ENCODE peak calls at places on chromosomes 5 and 9, in nine cellular contexts. One of them, this sample, is unnamed.
A peak's percentile ranks its signal among the peaks of the same experiment; 100 is the strongest.

GRCh38 chr9:116411506-116411905 is 257.9 kb downstream of the PAPPA start:
- DNase-seq in OCI-LY7: no peak
- DNase-seq in activated T-helper 1 cell treated with anti-CD3 and anti-CD28 coated beads, Interleukin-12 subunit alpha, Interleukin-12 subunit beta, Interleukin-2, Interleukin-4 antibody, amounts not matched to agents 30 ng/mL and 10 ng/mL and 1 ng/mL, durations not matched to agents 14 hours and 24 hours and 36 hours: no peak
- DNase-seq in PC-3: no peak
- DNase-seq in activated CD8-positive, alpha-beta T cell treated with anti-CD3 and anti-CD28 coated beads, Interleukin-2, amount 10 ng/mL, durations not matched to agents 7 days and 5 days: no peak
- DNase-seq in amygdala: no peak
- DNase-seq in activated CD4-positive, alpha-beta T cell treated with anti-CD3 and anti-CD28 coated beads, Interleukin-2, amount 10 ng/mL, durations not matched to agents 7 days and 5 days: no peak
- DNase-seq in iPS-NIHi11: no peak
- DNase-seq in naive B cell: no peak
- DNase-seq in this sample: no peak

GRCh38 chr5:80579050-80579449 is 9.0 kb upstream of the ANKRD34B start:
- DNase-seq in OCI-LY7: no peak
- DNase-seq in activated T-helper 1 cell treated with anti-CD3 and anti-CD28 coated beads, Interleukin-12 subunit alpha, Interleukin-12 subunit beta, Interleukin-2, Interleukin-4 antibody, amounts not matched to agents 30 ng/mL and 10 ng/mL and 1 ng/mL, durations not matched to agents 14 hours and 24 hours and 36 hours: no peak
- DNase-seq in PC-3: no peak
- DNase-seq in activated CD8-positive, alpha-beta T cell treated with anti-CD3 and anti-CD28 coated beads, Interleukin-2, amount 10 ng/mL, durations not matched to agents 7 days and 5 days: no peak
- DNase-seq in amygdala: no peak
- DNase-seq in activated CD4-positive, alpha-beta T cell treated with anti-CD3 and anti-CD28 coated beads, Interleukin-2, amount 10 ng/mL, durations not matched to agents 7 days and 5 days: no peak
- DNase-seq in iPS-NIHi11: no peak
- DNase-seq in naive B cell: no peak
- DNase-seq in this sample: no peak

GRCh38 chr5:160968480-160968879 is 116.5 kb upstream of the ATP10B start:
- DNase-seq in OCI-LY7: no peak
- DNase-seq in activated T-helper 1 cell treated with anti-CD3 and anti-CD28 coated beads, Interleukin-12 subunit alpha, Interleukin-12 subunit beta, Interleukin-2, Interleukin-4 antibody, amounts not matched to agents 30 ng/mL and 10 ng/mL and 1 ng/mL, durations not matched to agents 14 hours and 24 hours and 36 hours: no peak
- DNase-seq in PC-3: no peak
- DNase-seq in activated CD8-positive, alpha-beta T cell treated with anti-CD3 and anti-CD28 coated beads, Interleukin-2, amount 10 ng/mL, durations not matched to agents 7 days and 5 days: no peak
- DNase-seq in amygdala: no peak
- DNase-seq in activated CD4-positive, alpha-beta T cell treated with anti-CD3 and anti-CD28 coated beads, Interleukin-2, amount 10 ng/mL, durations not matched to agents 7 days and 5 days: no peak
- DNase-seq in iPS-NIHi11: no peak
- DNase-seq in naive B cell: no peak
- DNase-seq in this sample: no peak

GRCh38 chr5:51471642-51472041 is 88.4 kb downstream of the ISL1 start:
- DNase-seq in OCI-LY7: no peak
- DNase-seq in activated T-helper 1 cell treated with anti-CD3 and anti-CD28 coated beads, Interleukin-12 subunit alpha, Interleukin-12 subunit beta, Interleukin-2, Interleukin-4 antibody, amounts not matched to agents 30 ng/mL and 10 ng/mL and 1 ng/mL, durations not matched to agents 14 hours and 24 hours and 36 hours: no peak
- DNase-seq in PC-3: no peak
- DNase-seq in activated CD8-positive, alpha-beta T cell treated with anti-CD3 and anti-CD28 coated beads, Interleukin-2, amount 10 ng/mL, durations not matched to agents 7 days and 5 days: no peak
- DNase-seq in amygdala: no peak
- DNase-seq in activated CD4-positive, alpha-beta T cell treated with anti-CD3 and anti-CD28 coated beads, Interleukin-2, amount 10 ng/mL, durations not matched to agents 7 days and 5 days: no peak
- DNase-seq in iPS-NIHi11: no peak
- DNase-seq in naive B cell: no peak
- DNase-seq in this sample: no peak

GRCh38 chr9:98039474-98040072 is 17.0 kb upstream of the NANS start:
- DNase-seq in OCI-LY7: peak; percentile 24
- DNase-seq in activated T-helper 1 cell treated with anti-CD3 and anti-CD28 coated beads, Interleukin-12 subunit alpha, Interleukin-12 subunit beta, Interleukin-2, Interleukin-4 antibody, amounts not matched to agents 30 ng/mL and 10 ng/mL and 1 ng/mL, durations not matched to agents 14 hours and 24 hours and 36 hours: no peak
- DNase-seq in PC-3: no peak
- DNase-seq in activated CD8-positive, alpha-beta T cell treated with anti-CD3 and anti-CD28 coated beads, Interleukin-2, amount 10 ng/mL, durations not matched to agents 7 days and 5 days: no peak
- DNase-seq in amygdala: no peak
- DNase-seq in activated CD4-positive, alpha-beta T cell treated with anti-CD3 and anti-CD28 coated beads, Interleukin-2, amount 10 ng/mL, durations not matched to agents 7 days and 5 days: no peak
- DNase-seq in iPS-NIHi11: no peak
- DNase-seq in naive B cell: no peak
- DNase-seq in this sample: no peak

GRCh38 chr9:77926314-77926959 is 105.2 kb downstream of the GNAQ start:
- DNase-seq in OCI-LY7: no peak
- DNase-seq in activated T-helper 1 cell treated with anti-CD3 and anti-CD28 coated beads, Interleukin-12 subunit alpha, Interleukin-12 subunit beta, Interleukin-2, Interleukin-4 antibody, amounts not matched to agents 30 ng/mL and 10 ng/mL and 1 ng/mL, durations not matched to agents 14 hours and 24 hours and 36 hours: no peak
- DNase-seq in PC-3: peak; percentile 69
- DNase-seq in activated CD8-positive, alpha-beta T cell treated with anti-CD3 and anti-CD28 coated beads, Interleukin-2, amount 10 ng/mL, durations not matched to agents 7 days and 5 days: no peak
- DNase-seq in amygdala: no peak
- DNase-seq in activated CD4-positive, alpha-beta T cell treated with anti-CD3 and anti-CD28 coated beads, Interleukin-2, amount 10 ng/mL, durations not matched to agents 7 days and 5 days: no peak
- DNase-seq in iPS-NIHi11: no peak
- DNase-seq in naive B cell: no peak
- DNase-seq in this sample: no peak

GRCh38 chr5:60386398-60386797 is 313.6 kb downstream of the DEPDC1B start:
- DNase-seq in OCI-LY7: no peak
- DNase-seq in activated T-helper 1 cell treated with anti-CD3 and anti-CD28 coated beads, Interleukin-12 subunit alpha, Interleukin-12 subunit beta, Interleukin-2, Interleukin-4 antibody, amounts not matched to agents 30 ng/mL and 10 ng/mL and 1 ng/mL, durations not matched to agents 14 hours and 24 hours and 36 hours: no peak
- DNase-seq in PC-3: no peak
- DNase-seq in activated CD8-positive, alpha-beta T cell treated with anti-CD3 and anti-CD28 coated beads, Interleukin-2, amount 10 ng/mL, durations not matched to agents 7 days and 5 days: no peak
- DNase-seq in amygdala: no peak
- DNase-seq in activated CD4-positive, alpha-beta T cell treated with anti-CD3 and anti-CD28 coated beads, Interleukin-2, amount 10 ng/mL, durations not matched to agents 7 days and 5 days: no peak
- DNase-seq in iPS-NIHi11: no peak
- DNase-seq in naive B cell: no peak
- DNase-seq in this sample: no peak

GRCh38 chr9:18604971-18605370 is 131.0 kb downstream of the ADAMTSL1 start:
- DNase-seq in OCI-LY7: no peak
- DNase-seq in activated T-helper 1 cell treated with anti-CD3 and anti-CD28 coated beads, Interleukin-12 subunit alpha, Interleukin-12 subunit beta, Interleukin-2, Interleukin-4 antibody, amounts not matched to agents 30 ng/mL and 10 ng/mL and 1 ng/mL, durations not matched to agents 14 hours and 24 hours and 36 hours: no peak
- DNase-seq in PC-3: no peak
- DNase-seq in activated CD8-positive, alpha-beta T cell treated with anti-CD3 and anti-CD28 coated beads, Interleukin-2, amount 10 ng/mL, durations not matched to agents 7 days and 5 days: no peak
- DNase-seq in amygdala: no peak
- DNase-seq in activated CD4-positive, alpha-beta T cell treated with anti-CD3 and anti-CD28 coated beads, Interleukin-2, amount 10 ng/mL, durations not matched to agents 7 days and 5 days: no peak
- DNase-seq in iPS-NIHi11: no peak
- DNase-seq in naive B cell: no peak
- DNase-seq in this sample: no peak

GRCh38 chr9:120710110-120710981 is 3.9 kb downstream of the MEGF9 start:
- DNase-seq in OCI-LY7: peak; percentile 60
- DNase-seq in activated T-helper 1 cell treated with anti-CD3 and anti-CD28 coated beads, Interleukin-12 subunit alpha, Interleukin-12 subunit beta, Interleukin-2, Interleukin-4 antibody, amounts not matched to agents 30 ng/mL and 10 ng/mL and 1 ng/mL, durations not matched to agents 14 hours and 24 hours and 36 hours: peak; percentile 27
- DNase-seq in PC-3: peak; percentile 50
- DNase-seq in activated CD8-positive, alpha-beta T cell treated with anti-CD3 and anti-CD28 coated beads, Interleukin-2, amount 10 ng/mL, durations not matched to agents 7 days and 5 days: peak; percentile 39
- DNase-seq in amygdala: no peak
- DNase-seq in activated CD4-positive, alpha-beta T cell treated with anti-CD3 and anti-CD28 coated beads, Interleukin-2, amount 10 ng/mL, durations not matched to agents 7 days and 5 days: peak; percentile 44
- DNase-seq in iPS-NIHi11: no peak
- DNase-seq in naive B cell: peak; percentile 48
- DNase-seq in this sample: no peak

GRCh38 chr5:75611324-75612210 is at the start of gene ANKDD1B:
- DNase-seq in OCI-LY7: no peak
- DNase-seq in activated T-helper 1 cell treated with anti-CD3 and anti-CD28 coated beads, Interleukin-12 subunit alpha, Interleukin-12 subunit beta, Interleukin-2, Interleukin-4 antibody, amounts not matched to agents 30 ng/mL and 10 ng/mL and 1 ng/mL, durations not matched to agents 14 hours and 24 hours and 36 hours: no peak
- DNase-seq in PC-3: peak; percentile 83
- DNase-seq in activated CD8-positive, alpha-beta T cell treated with anti-CD3 and anti-CD28 coated beads, Interleukin-2, amount 10 ng/mL, durations not matched to agents 7 days and 5 days: no peak
- DNase-seq in amygdala: no peak
- DNase-seq in activated CD4-positive, alpha-beta T cell treated with anti-CD3 and anti-CD28 coated beads, Interleukin-2, amount 10 ng/mL, durations not matched to agents 7 days and 5 days: no peak
- DNase-seq in iPS-NIHi11: peak; percentile 54
- DNase-seq in naive B cell: no peak
- DNase-seq in this sample: peak; percentile 31

GRCh38 chr9:127194881-127195713 is 69.5 kb upstream of the GARNL3 start:
- DNase-seq in OCI-LY7: no peak
- DNase-seq in activated T-helper 1 cell treated with anti-CD3 and anti-CD28 coated beads, Interleukin-12 subunit alpha, Interleukin-12 subunit beta, Interleukin-2, Interleukin-4 antibody, amounts not matched to agents 30 ng/mL and 10 ng/mL and 1 ng/mL, durations not matched to agents 14 hours and 24 hours and 36 hours: no peak
- DNase-seq in PC-3: peak; percentile 80
- DNase-seq in activated CD8-positive, alpha-beta T cell treated with anti-CD3 and anti-CD28 coated beads, Interleukin-2, amount 10 ng/mL, durations not matched to agents 7 days and 5 days: no peak
- DNase-seq in amygdala: no peak
- DNase-seq in activated CD4-positive, alpha-beta T cell treated with anti-CD3 and anti-CD28 coated beads, Interleukin-2, amount 10 ng/mL, durations not matched to agents 7 days and 5 days: no peak
- DNase-seq in iPS-NIHi11: peak; percentile 47
- DNase-seq in naive B cell: no peak
- DNase-seq in this sample: no peak

GRCh38 chr5:119379929-119380328 is 24.1 kb downstream of the TNFAIP8 start:
- DNase-seq in OCI-LY7: no peak
- DNase-seq in activated T-helper 1 cell treated with anti-CD3 and anti-CD28 coated beads, Interleukin-12 subunit alpha, Interleukin-12 subunit beta, Interleukin-2, Interleukin-4 antibody, amounts not matched to agents 30 ng/mL and 10 ng/mL and 1 ng/mL, durations not matched to agents 14 hours and 24 hours and 36 hours: no peak
- DNase-seq in PC-3: no peak
- DNase-seq in activated CD8-positive, alpha-beta T cell treated with anti-CD3 and anti-CD28 coated beads, Interleukin-2, amount 10 ng/mL, durations not matched to agents 7 days and 5 days: no peak
- DNase-seq in amygdala: no peak
- DNase-seq in activated CD4-positive, alpha-beta T cell treated with anti-CD3 and anti-CD28 coated beads, Interleukin-2, amount 10 ng/mL, durations not matched to agents 7 days and 5 days: no peak
- DNase-seq in iPS-NIHi11: no peak
- DNase-seq in naive B cell: no peak
- DNase-seq in this sample: no peak

GRCh38 chr9:112169368-112169767 is 5.7 kb downstream of the SUSD1 start:
- DNase-seq in OCI-LY7: no peak
- DNase-seq in activated T-helper 1 cell treated with anti-CD3 and anti-CD28 coated beads, Interleukin-12 subunit alpha, Interleukin-12 subunit beta, Interleukin-2, Interleukin-4 antibody, amounts not matched to agents 30 ng/mL and 10 ng/mL and 1 ng/mL, durations not matched to agents 14 hours and 24 hours and 36 hours: no peak
- DNase-seq in PC-3: peak; percentile 38
- DNase-seq in activated CD8-positive, alpha-beta T cell treated with anti-CD3 and anti-CD28 coated beads, Interleukin-2, amount 10 ng/mL, durations not matched to agents 7 days and 5 days: no peak
- DNase-seq in amygdala: no peak
- DNase-seq in activated CD4-positive, alpha-beta T cell treated with anti-CD3 and anti-CD28 coated beads, Interleukin-2, amount 10 ng/mL, durations not matched to agents 7 days and 5 days: no peak
- DNase-seq in iPS-NIHi11: no peak
- DNase-seq in naive B cell: no peak
- DNase-seq in this sample: no peak

GRCh38 chr9:26210338-26210851 is 532.2 kb upstream of the TUSC1 start:
- DNase-seq in OCI-LY7: no peak
- DNase-seq in activated T-helper 1 cell treated with anti-CD3 and anti-CD28 coated beads, Interleukin-12 subunit alpha, Interleukin-12 subunit beta, Interleukin-2, Interleukin-4 antibody, amounts not matched to agents 30 ng/mL and 10 ng/mL and 1 ng/mL, durations not matched to agents 14 hours and 24 hours and 36 hours: no peak
- DNase-seq in PC-3: no peak
- DNase-seq in activated CD8-positive, alpha-beta T cell treated with anti-CD3 and anti-CD28 coated beads, Interleukin-2, amount 10 ng/mL, durations not matched to agents 7 days and 5 days: no peak
- DNase-seq in amygdala: no peak
- DNase-seq in activated CD4-positive, alpha-beta T cell treated with anti-CD3 and anti-CD28 coated beads, Interleukin-2, amount 10 ng/mL, durations not matched to agents 7 days and 5 days: no peak
- DNase-seq in iPS-NIHi11: no peak
- DNase-seq in naive B cell: no peak
- DNase-seq in this sample: no peak

GRCh38 chr5:40676643-40677333 is 2.9 kb upstream of the PTGER4 start:
- DNase-seq in OCI-LY7: no peak
- DNase-seq in activated T-helper 1 cell treated with anti-CD3 and anti-CD28 coated beads, Interleukin-12 subunit alpha, Interleukin-12 subunit beta, Interleukin-2, Interleukin-4 antibody, amounts not matched to agents 30 ng/mL and 10 ng/mL and 1 ng/mL, durations not matched to agents 14 hours and 24 hours and 36 hours: no peak
- DNase-seq in PC-3: peak; percentile 92
- DNase-seq in activated CD8-positive, alpha-beta T cell treated with anti-CD3 and anti-CD28 coated beads, Interleukin-2, amount 10 ng/mL, durations not matched to agents 7 days and 5 days: no peak
- DNase-seq in amygdala: no peak
- DNase-seq in activated CD4-positive, alpha-beta T cell treated with anti-CD3 and anti-CD28 coated beads, Interleukin-2, amount 10 ng/mL, durations not matched to agents 7 days and 5 days: no peak
- DNase-seq in iPS-NIHi11: no peak
- DNase-seq in naive B cell: no peak
- DNase-seq in this sample: peak; percentile 52

GRCh38 chr5:43304520-43304919 is 8.7 kb downstream of the HMGCS1 start:
- DNase-seq in OCI-LY7: no peak
- DNase-seq in activated T-helper 1 cell treated with anti-CD3 and anti-CD28 coated beads, Interleukin-12 subunit alpha, Interleukin-12 subunit beta, Interleukin-2, Interleukin-4 antibody, amounts not matched to agents 30 ng/mL and 10 ng/mL and 1 ng/mL, durations not matched to agents 14 hours and 24 hours and 36 hours: no peak
- DNase-seq in PC-3: no peak
- DNase-seq in activated CD8-positive, alpha-beta T cell treated with anti-CD3 and anti-CD28 coated beads, Interleukin-2, amount 10 ng/mL, durations not matched to agents 7 days and 5 days: no peak
- DNase-seq in amygdala: no peak
- DNase-seq in activated CD4-positive, alpha-beta T cell treated with anti-CD3 and anti-CD28 coated beads, Interleukin-2, amount 10 ng/mL, durations not matched to agents 7 days and 5 days: no peak
- DNase-seq in iPS-NIHi11: no peak
- DNase-seq in naive B cell: no peak
- DNase-seq in this sample: no peak

GRCh38 chr5:154214236-154215106 is 23.9 kb downstream of the GALNT10 start:
- DNase-seq in OCI-LY7: no peak
- DNase-seq in activated T-helper 1 cell treated with anti-CD3 and anti-CD28 coated beads, Interleukin-12 subunit alpha, Interleukin-12 subunit beta, Interleukin-2, Interleukin-4 antibody, amounts not matched to agents 30 ng/mL and 10 ng/mL and 1 ng/mL, durations not matched to agents 14 hours and 24 hours and 36 hours: peak; percentile 17
- DNase-seq in PC-3: peak; percentile 77
- DNase-seq in activated CD8-positive, alpha-beta T cell treated with anti-CD3 and anti-CD28 coated beads, Interleukin-2, amount 10 ng/mL, durations not matched to agents 7 days and 5 days: no peak
- DNase-seq in amygdala: no peak
- DNase-seq in activated CD4-positive, alpha-beta T cell treated with anti-CD3 and anti-CD28 coated beads, Interleukin-2, amount 10 ng/mL, durations not matched to agents 7 days and 5 days: no peak
- DNase-seq in iPS-NIHi11: no peak
- DNase-seq in naive B cell: no peak
- DNase-seq in this sample: no peak

GRCh38 chr5:39783756-39784421 is 359.1 kb upstream of the DAB2 start:
- DNase-seq in OCI-LY7: no peak
- DNase-seq in activated T-helper 1 cell treated with anti-CD3 and anti-CD28 coated beads, Interleukin-12 subunit alpha, Interleukin-12 subunit beta, Interleukin-2, Interleukin-4 antibody, amounts not matched to agents 30 ng/mL and 10 ng/mL and 1 ng/mL, durations not matched to agents 14 hours and 24 hours and 36 hours: no peak
- DNase-seq in PC-3: no peak
- DNase-seq in activated CD8-positive, alpha-beta T cell treated with anti-CD3 and anti-CD28 coated beads, Interleukin-2, amount 10 ng/mL, durations not matched to agents 7 days and 5 days: no peak
- DNase-seq in amygdala: no peak
- DNase-seq in activated CD4-positive, alpha-beta T cell treated with anti-CD3 and anti-CD28 coated beads, Interleukin-2, amount 10 ng/mL, durations not matched to agents 7 days and 5 days: no peak
- DNase-seq in iPS-NIHi11: no peak
- DNase-seq in naive B cell: no peak
- DNase-seq in this sample: no peak

GRCh38 chr9:107681988-107682387 is 192.4 kb upstream of the KLF4 start:
- DNase-seq in OCI-LY7: no peak
- DNase-seq in activated T-helper 1 cell treated with anti-CD3 and anti-CD28 coated beads, Interleukin-12 subunit alpha, Interleukin-12 subunit beta, Interleukin-2, Interleukin-4 antibody, amounts not matched to agents 30 ng/mL and 10 ng/mL and 1 ng/mL, durations not matched to agents 14 hours and 24 hours and 36 hours: no peak
- DNase-seq in PC-3: no peak
- DNase-seq in activated CD8-positive, alpha-beta T cell treated with anti-CD3 and anti-CD28 coated beads, Interleukin-2, amount 10 ng/mL, durations not matched to agents 7 days and 5 days: no peak
- DNase-seq in amygdala: no peak
- DNase-seq in activated CD4-positive, alpha-beta T cell treated with anti-CD3 and anti-CD28 coated beads, Interleukin-2, amount 10 ng/mL, durations not matched to agents 7 days and 5 days: no peak
- DNase-seq in iPS-NIHi11: peak; percentile 28
- DNase-seq in naive B cell: no peak
- DNase-seq in this sample: no peak

GRCh38 chr9:136187683-136188586 is 17.0 kb downstream of the LHX3 start:
- DNase-seq in OCI-LY7: no peak
- DNase-seq in activated T-helper 1 cell treated with anti-CD3 and anti-CD28 coated beads, Interleukin-12 subunit alpha, Interleukin-12 subunit beta, Interleukin-2, Interleukin-4 antibody, amounts not matched to agents 30 ng/mL and 10 ng/mL and 1 ng/mL, durations not matched to agents 14 hours and 24 hours and 36 hours: no peak
- DNase-seq in PC-3: no peak
- DNase-seq in activated CD8-positive, alpha-beta T cell treated with anti-CD3 and anti-CD28 coated beads, Interleukin-2, amount 10 ng/mL, durations not matched to agents 7 days and 5 days: no peak
- DNase-seq in amygdala: no peak
- DNase-seq in activated CD4-positive, alpha-beta T cell treated with anti-CD3 and anti-CD28 coated beads, Interleukin-2, amount 10 ng/mL, durations not matched to agents 7 days and 5 days: no peak
- DNase-seq in iPS-NIHi11: no peak
- DNase-seq in naive B cell: no peak
- DNase-seq in this sample: no peak

GRCh38 chr5:38622723-38623129 is 66.3 kb upstream of the LIFR start:
- DNase-seq in OCI-LY7: no peak
- DNase-seq in activated T-helper 1 cell treated with anti-CD3 and anti-CD28 coated beads, Interleukin-12 subunit alpha, Interleukin-12 subunit beta, Interleukin-2, Interleukin-4 antibody, amounts not matched to agents 30 ng/mL and 10 ng/mL and 1 ng/mL, durations not matched to agents 14 hours and 24 hours and 36 hours: no peak
- DNase-seq in PC-3: no peak
- DNase-seq in activated CD8-positive, alpha-beta T cell treated with anti-CD3 and anti-CD28 coated beads, Interleukin-2, amount 10 ng/mL, durations not matched to agents 7 days and 5 days: no peak
- DNase-seq in amygdala: no peak
- DNase-seq in activated CD4-positive, alpha-beta T cell treated with anti-CD3 and anti-CD28 coated beads, Interleukin-2, amount 10 ng/mL, durations not matched to agents 7 days and 5 days: no peak
- DNase-seq in iPS-NIHi11: no peak
- DNase-seq in naive B cell: no peak
- DNase-seq in this sample: no peak

This sample was measured in uterus.